ENCODE peak calls at places on chromosome X, in eight cellular contexts. N is upper lobe of right lung, U is HCT116, O is OCI-LY7, P is tibial artery, Z is psoas muscle, T is fibroblast of mammary gland, A is mucosa of descending colon. R is an unnamed sample.

GRCh38 chrX:40809210-40809609 is 73.9 kb upstream of the MED14 start:
- DNase-seq in A (no peak), T (peak), P (no peak), N (no peak), Z (no peak), U (no peak), O (no peak), R (no peak)

GRCh38 chrX:19865567-19866363 is 21.6 kb downstream of the SH3KBP1 start:
- DNase-seq in U (no peak), O (no peak), Z (no peak), N (no peak), A (no peak), T (no peak), P (no peak), R (no peak)

GRCh38 chrX:44223150-44223549 is 120.3 kb downstream of the EFHC2 start:
- DNase-seq in A (no peak), O (no peak), Z (no peak), P (no peak), N (no peak), T (peak), U (peak), R (no peak)

GRCh38 chrX:22795680-22796079 is 204.1 kb upstream of the DDX53 start:
- DNase-seq in P (no peak), T (peak), O (no peak), Z (no peak), N (no peak), A (no peak), U (no peak), R (no peak)

GRCh38 chrX:69317721-69318120 is 152.5 kb upstream of the PJA1 start:
- DNase-seq in Z (no peak), U (no peak), T (no peak), P (no peak), A (no peak), N (no peak), O (no peak), R (no peak)

GRCh38 chrX:129230850-129231512 is 292.3 kb downstream of the SMARCA1 start:
- DNase-seq in P (no peak), Z (no peak), U (no peak), O (no peak), A (no peak), T (no peak), N (no peak), R (no peak)

GRCh38 chrX:31563792-31564191 is 492.0 kb upstream of the FTHL17 start:
- DNase-seq in N (no peak), T (no peak), A (no peak), O (no peak), Z (no peak), U (no peak), P (no peak), R (no peak)

GRCh38 chrX:39582091-39582490 is 515.7 kb downstream of the BCOR start:
- DNase-seq in Z (no peak), T (no peak), A (no peak), P (no peak), N (no peak), U (peak), O (no peak), R (no peak)

GRCh38 chrX:49071877-49072711 is 1.7 kb downstream of the PRAF2 start:
- DNase-seq in N (peak), P (peak), Z (peak), A (peak), O (no peak), U (no peak), T (peak), R (no peak)

GRCh38 chrX:97123001-97123400 is 239.3 kb downstream of the RPA4 start:
- DNase-seq in U (no peak), N (no peak), T (no peak), O (no peak), Z (no peak), A (no peak), P (no peak), R (no peak)

GRCh38 chrX:27619975-27620374 is 29.8 kb downstream of the DCAF8L2 start:
- DNase-seq in O (no peak), U (no peak), P (no peak), N (no peak), Z (no peak), T (peak), A (no peak), R (no peak)

GRCh38 chrX:11886745-11887144 is 128.7 kb downstream of the MSL3 start:
- DNase-seq in A (no peak), Z (no peak), T (peak), P (no peak), O (no peak), U (no peak), N (no peak), R (no peak)

GRCh38 chrX:49960061-49960460 is 37.7 kb downstream of the CLCN5 start:
- DNase-seq in P (no peak), U (no peak), Z (no peak), T (no peak), A (no peak), N (no peak), O (no peak), R (no peak)

GRCh38 chrX:139831689-139832456 is 101.0 kb downstream of the ATP11C start:
- DNase-seq in P (no peak), T (peak), A (no peak), N (no peak), Z (no peak), O (no peak), U (no peak), R (no peak)

GRCh38 chrX:9144643-9145290 is 110.8 kb upstream of the FAM9B start:
- DNase-seq in A (no peak), T (peak), O (no peak), P (no peak), Z (no peak), N (peak), U (no peak), R (no peak)

GRCh38 chrX:45843518-45843917 is 642.8 kb upstream of the DIPK2B start:
- DNase-seq in A (no peak), N (no peak), Z (no peak), O (no peak), U (no peak), P (no peak), T (no peak), R (no peak)

GRCh38 chrX:129360175-129360574 is 163.1 kb downstream of the SMARCA1 start:
- DNase-seq in O (peak), U (peak), Z (no peak), P (no peak), A (no peak), T (peak), N (no peak), R (no peak)

GRCh38 chrX:9222299-9222698 is 188.4 kb upstream of the FAM9B start:
- DNase-seq in Z (no peak), A (no peak), T (no peak), O (no peak), U (no peak), N (no peak), P (no peak), R (no peak)

GRCh38 chrX:39675619-39676018 is 422.1 kb downstream of the BCOR start:
- DNase-seq in P (peak), U (no peak), Z (peak), O (no peak), N (no peak), T (peak), A (no peak), R (no peak)

GRCh38 chrX:46777971-46778810 is 19.3 kb upstream of the SLC9A7 start:
- DNase-seq in T (peak), U (no peak), O (no peak), N (no peak), A (no peak), Z (no peak), P (no peak), R (no peak)

GRCh38 chrX:9677098-9677739 is 88.4 kb downstream of the GPR143 start:
- DNase-seq in A (peak), T (peak), P (no peak), N (no peak), O (no peak), U (no peak), Z (no peak), R (peak)

GRCh38 chrX:23883737-23884354 is 23.9 kb downstream of the APOO start:
- DNase-seq in T (peak), P (no peak), O (no peak), N (no peak), U (peak), A (no peak), Z (no peak), R (no peak)

GRCh38 chrX:54695816-54696487 is 102.1 kb downstream of the ITIH6 start:
- DNase-seq in A (no peak), T (peak), P (no peak), N (no peak), O (peak), Z (no peak), U (no peak), R (peak)

GRCh38 chrX:103413981-103414380 is 37.6 kb downstream of the BEX3 start:
- DNase-seq in P (no peak), U (no peak), A (no peak), O (no peak), T (no peak), Z (no peak), N (no peak), R (no peak)

GRCh38 chrX:129678176-129678880 is 23.6 kb upstream of the APLN start:
- DNase-seq in Z (peak), A (peak), P (peak), U (no peak), O (no peak), N (peak), T (no peak), R (peak)

GRCh38 chrX:21658152-21658737 is at the start of gene KLHL34:
- DNase-seq in U (no peak), P (no peak), O (no peak), N (no peak), T (no peak), Z (peak), A (peak), R (peak)
- H3K4me3 ChIP-seq in U (no peak), P (peak), O (no peak), N (no peak), T (no peak), Z (peak), A (no peak), R (no peak)

DNA sequence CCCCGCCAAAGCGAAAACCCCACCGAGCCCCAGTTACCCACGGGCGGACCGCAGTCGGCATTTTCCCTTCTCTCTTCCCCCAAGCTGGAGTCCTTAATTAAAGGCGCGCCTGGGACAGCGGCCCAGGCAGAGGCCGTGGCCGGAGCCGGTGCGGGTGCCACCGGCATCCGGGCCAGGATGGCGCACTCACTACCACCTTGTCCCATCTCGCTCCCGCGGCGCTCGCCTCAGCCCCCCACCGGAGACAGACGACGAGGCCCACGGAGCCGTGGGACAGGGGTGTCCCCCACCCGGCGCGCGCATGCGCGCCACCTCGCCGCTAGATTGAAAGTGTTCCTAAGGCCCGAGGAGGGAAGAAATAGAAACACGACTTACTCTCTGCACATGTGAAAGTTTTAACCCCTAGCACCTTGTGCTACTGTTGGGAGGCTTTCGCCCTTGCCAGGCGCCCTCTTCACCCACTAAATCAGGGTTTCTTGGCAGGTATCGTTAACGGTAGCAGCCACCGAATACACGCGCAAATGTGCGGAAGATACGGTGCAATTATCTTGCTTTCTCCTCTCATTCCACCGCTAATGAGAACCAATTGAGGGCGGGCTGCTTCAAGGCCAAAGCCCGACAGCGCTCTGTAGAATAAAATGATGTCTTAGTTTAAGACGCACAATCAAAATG is 64.3 kb upstream of the CCDC160 start:
- DNase-seq in A (peak), T (no peak), P (peak), O (no peak), N (peak), Z (peak), U (no peak), R (peak)
- H3K4me3 ChIP-seq in A (no peak), T (peak), P (peak), O (no peak), N (peak), Z (peak), U (no peak), R (peak)

GRCh38 chrX:107674480-107675364 is 46.4 kb downstream of the PRPS1 start:
- DNase-seq in P (peak), U (no peak), T (peak), N (peak), A (peak), Z (peak), O (peak), R (no peak)
- H3K4me3 ChIP-seq in P (peak), U (no peak), T (peak), N (peak), A (no peak), Z (no peak), O (peak), R (no peak)

DNA sequence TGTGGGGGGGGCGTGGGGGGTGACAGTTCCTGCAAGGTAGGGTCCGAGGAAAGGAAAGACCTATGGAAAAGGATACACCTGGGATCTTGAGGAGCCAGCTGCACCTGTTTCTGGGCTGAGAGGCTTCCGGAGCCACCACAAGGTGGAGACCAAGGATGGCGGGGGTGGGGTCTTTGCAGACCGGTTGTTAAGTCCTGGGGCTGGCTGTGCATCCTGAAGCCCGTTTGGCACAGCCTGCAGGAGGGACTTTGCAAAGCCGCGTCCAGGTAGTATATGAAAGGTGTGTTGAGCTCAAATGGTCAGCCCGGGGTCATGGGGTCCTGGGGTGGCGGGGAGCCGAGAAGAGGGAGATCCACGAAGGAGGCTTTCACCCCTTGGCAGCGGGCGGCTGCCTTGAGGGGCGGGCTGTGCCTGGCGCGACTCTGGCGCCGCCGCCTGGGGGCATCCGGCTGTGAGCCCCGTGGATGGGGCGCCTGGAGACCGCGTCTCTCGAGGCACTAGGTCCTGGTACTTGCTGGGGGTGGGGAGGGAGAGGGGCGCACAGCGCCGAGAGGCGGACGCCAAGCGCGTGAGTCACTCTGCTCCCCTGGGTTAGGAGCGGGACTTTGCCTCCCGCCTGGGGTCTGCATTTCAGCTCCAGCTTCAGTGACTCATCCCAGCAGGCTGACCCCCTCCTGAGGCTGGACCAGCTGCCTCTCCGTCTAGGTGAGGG is 58.2 kb upstream of the DYNLT3 start:
- DNase-seq in A (peak), T (peak), O (no peak), P (no peak), U (no peak), Z (no peak), N (no peak), R (peak)
- H3K4me3 ChIP-seq in A (no peak), T (peak), O (no peak), P (peak), U (peak), Z (no peak), N (no peak), R (no peak)

GRCh38 chrX:386239-386767 is 404 bp downstream of the PPP2R3B start:
- DNase-seq in Z (no peak), T (no peak), N (no peak), A (peak), P (no peak), U (no peak), O (peak), R (peak)
- H3K4me3 ChIP-seq in Z (peak), T (peak), N (peak), A (peak), P (peak), U (peak), O (peak), R (peak)

DNA sequence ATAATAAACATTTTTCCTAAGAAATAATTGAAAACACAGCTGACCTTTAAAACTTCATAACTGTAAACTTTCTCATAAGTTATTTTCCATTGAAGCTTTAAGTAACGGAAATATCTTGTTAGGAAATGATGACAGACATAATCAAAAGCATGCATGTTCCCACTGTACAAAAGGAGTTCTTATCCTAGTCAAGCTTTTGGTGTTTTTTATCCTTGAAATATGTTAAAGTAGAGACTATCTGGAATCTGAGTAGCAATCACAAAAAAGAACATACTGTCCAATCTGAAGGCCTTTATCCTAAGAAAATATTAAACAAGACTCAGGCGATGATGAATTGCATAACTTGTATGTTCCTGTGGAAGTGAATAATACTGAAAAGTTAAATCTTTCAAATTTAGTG is 14.4 kb downstream of the GEMIN8 start:
- DNase-seq in A (no peak), T (peak), P (no peak), U (no peak), Z (no peak), N (no peak), O (no peak), R (no peak)
- H3K4me3 ChIP-seq in A (no peak), T (no peak), P (no peak), U (no peak), Z (no peak), N (no peak), O (no peak), R (no peak)